ENCODE peak calls at places on chromosome 4, in four cellular contexts. One of them, this sample, is unnamed.

GRCh38 chr4:15488658-15489470 is 19.2 kb downstream of the CC2D2A start:
- DNase-seq in endothelial cell of umbilical vein: no peak
- DNase-seq in GM12878: no peak
- DNase-seq in IMR-90: peak; percentile 95
- DNase-seq in this sample: no peak

GRCh38 chr4:153271820-153272219 is 67.6 kb downstream of the TRIM2 start:
- DNase-seq in GM12878: no peak
- DNase-seq in IMR-90: no peak
- DNase-seq in endothelial cell of umbilical vein: no peak
- DNase-seq in this sample: no peak

GRCh38 chr4:41992967-41993857 is 2.9 kb downstream of the SLC30A9 start:
- DNase-seq in GM12878: no peak
- DNase-seq in endothelial cell of umbilical vein: no peak
- DNase-seq in IMR-90: no peak
- DNase-seq in this sample: no peak

GRCh38 chr4:63580796-63581475 is 828.3 kb downstream of the TECRL start:
- DNase-seq in endothelial cell of umbilical vein: no peak
- DNase-seq in IMR-90: no peak
- DNase-seq in GM12878: peak; percentile 36
- DNase-seq in this sample: no peak

GRCh38 chr4:41749650-41750049 is 1.1 kb upstream of the PHOX2B start:
- DNase-seq in endothelial cell of umbilical vein: no peak
- DNase-seq in GM12878: no peak
- DNase-seq in IMR-90: no peak
- DNase-seq in this sample: no peak

GRCh38 chr4:7155611-7156071 is 36.7 kb upstream of the SORCS2 start:
- DNase-seq in IMR-90: no peak
- DNase-seq in GM12878: no peak
- DNase-seq in endothelial cell of umbilical vein: peak; percentile 7
- DNase-seq in this sample: peak; percentile 35

GRCh38 chr4:178314287-178314686 is 872.0 kb upstream of the AGA start:
- DNase-seq in GM12878: no peak
- DNase-seq in endothelial cell of umbilical vein: no peak
- DNase-seq in IMR-90: no peak
- DNase-seq in this sample: no peak

GRCh38 chr4:90025248-90025647 is 101.9 kb upstream of the CCSER1 start:
- DNase-seq in endothelial cell of umbilical vein: peak; percentile 44
- DNase-seq in GM12878: no peak
- DNase-seq in IMR-90: peak; percentile 0
- DNase-seq in this sample: no peak

GRCh38 chr4:125983168-125983567 is 668.4 kb downstream of the FAT4 start:
- DNase-seq in IMR-90: no peak
- DNase-seq in endothelial cell of umbilical vein: no peak
- DNase-seq in GM12878: no peak
- DNase-seq in this sample: no peak
- TF ChIP-seq FOS in IMR-90: no peak
- TF ChIP-seq FOS in endothelial cell of umbilical vein: no peak
- TF ChIP-seq FOS in GM12878: no peak
- TF ChIP-seq FOS in this sample: no peak

DNA sequence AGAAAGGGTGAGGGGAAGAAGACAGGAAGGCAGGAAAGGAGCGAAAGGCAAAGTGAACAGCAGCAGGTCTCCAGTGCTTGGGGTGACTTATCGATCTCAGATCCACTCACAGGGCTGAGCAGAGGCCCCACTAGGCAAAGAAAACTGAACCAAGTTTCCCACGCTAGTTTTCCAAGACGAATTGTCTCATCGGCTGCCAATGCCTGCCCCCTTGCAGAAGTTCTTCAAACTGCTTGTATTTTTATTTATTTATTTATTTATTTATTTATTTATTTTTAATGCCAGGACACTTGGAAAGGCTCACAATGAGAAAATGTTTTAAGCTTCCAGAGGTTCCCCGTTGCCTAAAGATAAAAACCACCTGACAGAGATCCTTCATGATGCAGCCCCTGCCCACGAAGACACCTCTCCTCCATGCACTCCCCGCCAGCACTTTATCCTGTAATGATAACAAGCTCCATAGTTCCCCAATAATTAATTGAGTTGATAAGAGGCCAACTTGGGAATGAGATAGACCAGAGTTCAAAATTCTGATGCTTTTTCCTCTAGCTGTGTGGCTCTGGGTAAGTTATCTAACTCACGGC is 43.2 kb downstream of the QDPR start:
- DNase-seq in GM12878: no peak
- DNase-seq in IMR-90: peak; percentile 44
- DNase-seq in endothelial cell of umbilical vein: peak; percentile 58
- DNase-seq in this sample: peak; percentile 34
- TF ChIP-seq FOS in GM12878: no peak
- TF ChIP-seq FOS in IMR-90: no peak
- TF ChIP-seq FOS in endothelial cell of umbilical vein: no peak
- TF ChIP-seq FOS in this sample: no peak

GRCh38 chr4:115720611-115721010 is 607.2 kb upstream of the NDST4 start:
- DNase-seq in GM12878: no peak
- DNase-seq in endothelial cell of umbilical vein: no peak
- DNase-seq in IMR-90: no peak
- DNase-seq in this sample: no peak
- TF ChIP-seq FOS in GM12878: no peak
- TF ChIP-seq FOS in endothelial cell of umbilical vein: no peak
- TF ChIP-seq FOS in IMR-90: no peak
- TF ChIP-seq FOS in this sample: no peak

GRCh38 chr4:182303847-182304246 is 60.6 kb downstream of the TENM3 start:
- DNase-seq in endothelial cell of umbilical vein: no peak
- DNase-seq in IMR-90: no peak
- DNase-seq in GM12878: no peak
- DNase-seq in this sample: no peak

GRCh38 chr4:182306792-182307507 is 63.7 kb downstream of the TENM3 start:
- DNase-seq in GM12878: no peak
- DNase-seq in IMR-90: peak; percentile 6
- DNase-seq in endothelial cell of umbilical vein: no peak
- DNase-seq in this sample: no peak

GRCh38 chr4:182309877-182310276 is 66.7 kb downstream of the TENM3 start:
- DNase-seq in GM12878: no peak
- DNase-seq in endothelial cell of umbilical vein: no peak
- DNase-seq in IMR-90: no peak
- DNase-seq in this sample: no peak

GRCh38 chr4:182310316-182310715 is 67.1 kb downstream of the TENM3 start:
- DNase-seq in endothelial cell of umbilical vein: no peak
- DNase-seq in IMR-90: peak; percentile 75
- DNase-seq in GM12878: no peak
- DNase-seq in this sample: no peak

DNA sequence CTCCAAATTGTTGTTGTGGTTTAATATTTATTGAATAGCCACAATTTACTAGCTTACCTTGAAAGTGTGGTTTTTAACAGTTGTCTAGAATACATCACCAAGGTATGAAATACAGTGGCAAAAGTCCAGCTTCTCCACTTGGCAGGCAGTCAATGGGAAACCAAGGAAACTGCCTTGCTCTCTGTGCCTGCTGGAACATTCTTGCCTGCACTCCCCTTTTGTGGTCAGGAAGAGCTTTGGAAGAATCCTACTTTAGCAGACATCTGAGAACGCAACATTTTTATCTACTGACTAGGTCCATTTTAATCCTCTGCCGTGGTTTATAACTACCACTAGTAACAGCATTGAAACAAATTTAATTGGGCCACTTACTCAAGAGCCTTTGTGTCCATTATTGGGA is 64.5 kb downstream of the TENM3 start:
- DNase-seq in endothelial cell of umbilical vein: no peak
- DNase-seq in GM12878: no peak
- DNase-seq in IMR-90: peak; percentile 97
- DNase-seq in this sample: no peak
- TF ChIP-seq FOS in endothelial cell of umbilical vein: no peak
- TF ChIP-seq FOS in GM12878: no peak
- TF ChIP-seq FOS in IMR-90: no peak
- TF ChIP-seq FOS in this sample: no peak

DNA sequence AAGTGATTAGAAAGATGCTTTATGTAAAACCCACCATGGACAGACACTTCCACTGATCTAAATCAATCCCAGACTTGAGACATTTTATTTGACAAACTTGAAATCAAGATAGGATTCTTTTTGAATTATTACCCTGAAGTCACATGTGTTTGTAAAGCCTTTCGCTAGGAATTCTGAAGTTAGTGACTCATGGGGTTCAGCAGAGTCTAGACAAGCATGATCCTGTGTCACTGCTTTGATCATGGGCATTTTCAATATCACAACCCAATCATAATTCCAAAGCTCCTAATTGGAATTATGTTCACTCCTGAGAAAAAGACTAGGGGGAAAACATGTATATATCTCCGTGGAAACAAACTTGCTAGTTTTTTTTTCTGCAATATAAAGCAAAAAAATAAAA is 67.5 kb upstream of the BMP3 start:
- DNase-seq in IMR-90: peak; percentile 29
- DNase-seq in GM12878: no peak
- DNase-seq in endothelial cell of umbilical vein: no peak
- DNase-seq in this sample: no peak
- TF ChIP-seq FOS in IMR-90: no peak
- TF ChIP-seq FOS in GM12878: no peak
- TF ChIP-seq FOS in endothelial cell of umbilical vein: no peak
- TF ChIP-seq FOS in this sample: no peak

GRCh38 chr4:81724925-81725329 is 253.2 kb upstream of the RASGEF1B start:
- DNase-seq in GM12878: peak; percentile 3
- DNase-seq in endothelial cell of umbilical vein: no peak
- DNase-seq in IMR-90: no peak
- DNase-seq in this sample: peak; percentile 23
- TF ChIP-seq FOS in GM12878: no peak
- TF ChIP-seq FOS in endothelial cell of umbilical vein: no peak
- TF ChIP-seq FOS in IMR-90: no peak
- TF ChIP-seq FOS in this sample: peak; percentile 54

GRCh38 chr4:6134612-6135220 is 65.6 kb downstream of the JAKMIP1 start:
- DNase-seq in endothelial cell of umbilical vein: no peak
- DNase-seq in IMR-90: no peak
- DNase-seq in GM12878: peak; percentile 51
- DNase-seq in this sample: peak; percentile 18
- TF ChIP-seq FOS in endothelial cell of umbilical vein: no peak
- TF ChIP-seq FOS in IMR-90: no peak
- TF ChIP-seq FOS in GM12878: no peak
- TF ChIP-seq FOS in this sample: no peak